ENCODE peak calls at places on chromosomes 12 and 14, in five cellular contexts. One of them, this sample, is unnamed.

GRCh38 chr12:113306382-113306781 is 28.5 kb downstream of the SLC8B1 start:
- DNase-seq in kidney epithelial cell: no peak
- DNase-seq in GM12864: no peak
- DNase-seq in tibial nerve: no peak
- DNase-seq in breast epithelium: no peak
- DNase-seq in this sample: no peak

GRCh38 chr14:35682802-35683201 is 126.3 kb downstream of the RALGAPA1 start:
- DNase-seq in kidney epithelial cell: peak
- DNase-seq in GM12864: no peak
- DNase-seq in tibial nerve: no peak
- DNase-seq in breast epithelium: no peak
- DNase-seq in this sample: no peak

GRCh38 chr14:23559010-23559920 is 3.2 kb downstream of the THTPA start:
- DNase-seq in kidney epithelial cell: no peak
- DNase-seq in GM12864: no peak
- DNase-seq in tibial nerve: no peak
- DNase-seq in breast epithelium: no peak
- DNase-seq in this sample: peak

GRCh38 chr12:85191-85666 is 18.7 kb downstream of the IQSEC3 start:
- DNase-seq in kidney epithelial cell: no peak
- DNase-seq in GM12864: no peak
- DNase-seq in tibial nerve: no peak
- DNase-seq in breast epithelium: no peak
- DNase-seq in this sample: no peak

GRCh38 chr14:93430319-93430801 is 379 bp upstream of the UNC79 start:
- DNase-seq in kidney epithelial cell: no peak
- DNase-seq in GM12864: no peak
- DNase-seq in tibial nerve: no peak
- DNase-seq in breast epithelium: no peak
- DNase-seq in this sample: peak

GRCh38 chr14:67166450-67166853 is 22.8 kb upstream of the GARIN2 start:
- DNase-seq in kidney epithelial cell: no peak
- DNase-seq in GM12864: no peak
- DNase-seq in tibial nerve: peak
- DNase-seq in breast epithelium: no peak
- DNase-seq in this sample: peak

GRCh38 chr12:115044073-115044472 is 360.1 kb upstream of the TBX3 start:
- DNase-seq in kidney epithelial cell: no peak
- DNase-seq in GM12864: no peak
- DNase-seq in tibial nerve: no peak
- DNase-seq in breast epithelium: no peak
- DNase-seq in this sample: peak

GRCh38 chr14:100878271-100879146 is 25.0 kb downstream of the RTL1 start:
- DNase-seq in kidney epithelial cell: no peak
- DNase-seq in GM12864: no peak
- DNase-seq in tibial nerve: no peak
- DNase-seq in breast epithelium: no peak
- DNase-seq in this sample: no peak

GRCh38 chr12:40917561-40917960 is 225.3 kb downstream of the CNTN1 start:
- DNase-seq in kidney epithelial cell: no peak
- DNase-seq in GM12864: no peak
- DNase-seq in tibial nerve: no peak
- DNase-seq in breast epithelium: no peak
- DNase-seq in this sample: no peak

GRCh38 chr14:56212541-56212940 is 94.3 kb downstream of the PELI2 start:
- DNase-seq in kidney epithelial cell: no peak
- DNase-seq in GM12864: no peak
- DNase-seq in tibial nerve: no peak
- DNase-seq in breast epithelium: no peak
- DNase-seq in this sample: no peak

GRCh38 chr12:3315201-3315661 is 175.8 kb upstream of the PRMT8 start:
- DNase-seq in kidney epithelial cell: no peak
- DNase-seq in GM12864: no peak
- DNase-seq in tibial nerve: peak
- DNase-seq in breast epithelium: peak
- DNase-seq in this sample: peak

GRCh38 chr12:3311491-3312103 is 179.4 kb upstream of the PRMT8 start:
- DNase-seq in kidney epithelial cell: no peak
- DNase-seq in GM12864: no peak
- DNase-seq in tibial nerve: no peak
- DNase-seq in breast epithelium: no peak
- DNase-seq in this sample: no peak

GRCh38 chr12:3314306-3314663 is 176.7 kb upstream of the PRMT8 start:
- DNase-seq in kidney epithelial cell: no peak
- DNase-seq in GM12864: no peak
- DNase-seq in tibial nerve: no peak
- DNase-seq in breast epithelium: no peak
- DNase-seq in this sample: no peak

GRCh38 chr12:3313066-3313465 is 177.9 kb upstream of the PRMT8 start:
- DNase-seq in kidney epithelial cell: no peak
- DNase-seq in GM12864: no peak
- DNase-seq in tibial nerve: no peak
- DNase-seq in breast epithelium: no peak
- DNase-seq in this sample: no peak

GRCh38 chr12:3313655-3314305 is 177.2 kb upstream of the PRMT8 start:
- DNase-seq in kidney epithelial cell: no peak
- DNase-seq in GM12864: no peak
- DNase-seq in tibial nerve: no peak
- DNase-seq in breast epithelium: no peak
- DNase-seq in this sample: peak
- TF ChIP-seq CTCF in kidney epithelial cell: peak
- TF ChIP-seq CTCF in GM12864: peak
- TF ChIP-seq CTCF in tibial nerve: peak
- TF ChIP-seq CTCF in breast epithelium: no peak
- TF ChIP-seq CTCF in this sample: peak

GRCh38 chr14:73237786-73238261 is 518 bp downstream of the PAPLN start:
- DNase-seq in kidney epithelial cell: no peak
- DNase-seq in GM12864: no peak
- DNase-seq in tibial nerve: no peak
- DNase-seq in breast epithelium: no peak
- DNase-seq in this sample: no peak
- H3K4me3 ChIP-seq in kidney epithelial cell: peak
- H3K4me3 ChIP-seq in GM12864: peak
- H3K4me3 ChIP-seq in tibial nerve: peak
- H3K4me3 ChIP-seq in breast epithelium: peak
- H3K4me3 ChIP-seq in this sample: peak

DNA sequence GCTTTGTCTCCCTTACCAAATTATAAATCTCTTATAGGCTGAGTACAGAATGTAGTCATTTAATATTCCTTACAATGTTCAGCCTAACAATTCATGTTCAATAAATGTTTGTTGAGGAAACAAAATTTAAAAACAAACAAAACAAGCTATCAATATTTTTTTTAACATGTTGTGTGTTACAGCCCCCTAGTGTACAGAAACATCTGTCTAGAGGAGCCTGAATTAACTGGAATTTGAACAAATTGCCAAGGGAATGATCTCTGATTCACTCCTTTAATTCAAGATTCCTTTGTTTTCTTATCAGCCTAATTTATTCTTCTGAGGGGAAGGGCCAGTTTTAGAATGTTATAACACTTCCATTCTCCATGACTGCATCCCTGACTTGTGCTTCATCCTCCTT is 127.1 kb downstream of the CMAS start:
- DNase-seq in kidney epithelial cell: no peak
- DNase-seq in GM12864: no peak
- DNase-seq in tibial nerve: no peak
- DNase-seq in breast epithelium: no peak
- DNase-seq in this sample: peak
- TF ChIP-seq CTCF in kidney epithelial cell: no peak
- TF ChIP-seq CTCF in GM12864: no peak
- TF ChIP-seq CTCF in tibial nerve: no peak
- TF ChIP-seq CTCF in breast epithelium: no peak
- TF ChIP-seq CTCF in this sample: peak

DNA sequence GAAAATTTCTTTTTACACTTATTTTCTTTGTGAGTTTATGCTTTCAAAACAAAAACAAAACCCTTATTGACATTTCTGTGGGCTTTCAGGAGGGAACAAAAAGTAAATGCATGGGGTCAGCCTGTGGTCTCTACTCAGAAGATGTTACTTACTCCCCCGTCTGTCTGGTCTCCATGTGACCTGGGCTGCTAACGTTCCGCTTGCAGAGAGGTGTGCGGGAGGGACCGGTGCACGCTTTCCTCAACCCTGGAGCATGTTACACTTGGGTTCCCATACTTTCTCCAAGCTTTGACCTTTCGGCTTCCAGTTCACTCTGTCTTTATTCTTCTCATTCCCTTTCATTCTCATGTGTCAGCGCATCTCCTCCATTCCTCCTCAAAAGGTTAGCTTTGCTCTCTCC is 36.5 kb downstream of the ZC3H14 start:
- DNase-seq in kidney epithelial cell: no peak
- DNase-seq in GM12864: peak
- DNase-seq in tibial nerve: no peak
- DNase-seq in breast epithelium: no peak
- DNase-seq in this sample: no peak
- H3K4me3 ChIP-seq in kidney epithelial cell: no peak
- H3K4me3 ChIP-seq in GM12864: peak
- H3K4me3 ChIP-seq in tibial nerve: no peak
- H3K4me3 ChIP-seq in breast epithelium: no peak
- H3K4me3 ChIP-seq in this sample: no peak

This sample was measured in fibroblast of pulmonary artery.